ENCODE peak calls at places on chromosomes 7 and 10, in nine cellular contexts. One of them, this sample, is unnamed. For H3K9me3, the result is how much of the 10 kb centered on the place peaks cover.

GRCh38 chr7:88396295-88396947 is 89.7 kb upstream of the STEAP4 start:
- DNase-seq in Peyer's patch: no peak
- DNase-seq in testis: no peak
- DNase-seq in HCT116: no peak
- DNase-seq in adrenal gland: no peak
- DNase-seq in body of pancreas: no peak
- DNase-seq in uterus: no peak
- DNase-seq in IMR-90: no peak
- DNase-seq in tibial nerve: no peak
- DNase-seq in this sample: no peak

GRCh38 chr10:77284797-77285196 is 352.8 kb downstream of the KCNMA1 start:
- DNase-seq in Peyer's patch: no peak
- DNase-seq in tibial nerve: no peak
- DNase-seq in testis: no peak
- DNase-seq in uterus: no peak
- DNase-seq in HCT116: no peak
- DNase-seq in body of pancreas: no peak
- DNase-seq in IMR-90: no peak
- DNase-seq in adrenal gland: no peak
- DNase-seq in this sample: no peak

GRCh38 chr7:106504620-106505019 is 156.3 kb downstream of the CCDC71L start:
- DNase-seq in adrenal gland: no peak
- DNase-seq in testis: no peak
- DNase-seq in HCT116: no peak
- DNase-seq in tibial nerve: no peak
- DNase-seq in body of pancreas: no peak
- DNase-seq in Peyer's patch: no peak
- DNase-seq in uterus: no peak
- DNase-seq in IMR-90: peak
- DNase-seq in this sample: no peak

GRCh38 chr7:137243741-137244140 is 99.8 kb downstream of the PTN start:
- DNase-seq in Peyer's patch: no peak
- DNase-seq in IMR-90: no peak
- DNase-seq in tibial nerve: no peak
- DNase-seq in uterus: no peak
- DNase-seq in HCT116: no peak
- DNase-seq in testis: no peak
- DNase-seq in adrenal gland: no peak
- DNase-seq in body of pancreas: no peak
- DNase-seq in this sample: no peak

GRCh38 chr10:200405-200804 is 65.2 kb downstream of the ZMYND11 start:
- DNase-seq in Peyer's patch: no peak
- DNase-seq in adrenal gland: no peak
- DNase-seq in body of pancreas: no peak
- DNase-seq in testis: no peak
- DNase-seq in HCT116: no peak
- DNase-seq in uterus: no peak
- DNase-seq in IMR-90: peak
- DNase-seq in tibial nerve: no peak
- DNase-seq in this sample: no peak

GRCh38 chr10:77531441-77532001 is 106.1 kb downstream of the KCNMA1 start:
- DNase-seq in adrenal gland: peak
- DNase-seq in HCT116: peak
- DNase-seq in uterus: no peak
- DNase-seq in tibial nerve: peak
- DNase-seq in Peyer's patch: peak
- DNase-seq in IMR-90: peak
- DNase-seq in body of pancreas: no peak
- DNase-seq in testis: no peak
- DNase-seq in this sample: no peak

GRCh38 chr10:28880551-28880950 is 203.2 kb downstream of the BAMBI start:
- DNase-seq in body of pancreas: no peak
- DNase-seq in tibial nerve: no peak
- DNase-seq in adrenal gland: no peak
- DNase-seq in IMR-90: no peak
- DNase-seq in HCT116: no peak
- DNase-seq in testis: no peak
- DNase-seq in Peyer's patch: no peak
- DNase-seq in uterus: no peak
- DNase-seq in this sample: no peak

GRCh38 chr7:77461842-77462241 is 45.7 kb upstream of the GSAP start:
- DNase-seq in uterus: no peak
- DNase-seq in IMR-90: no peak
- DNase-seq in body of pancreas: no peak
- DNase-seq in Peyer's patch: no peak
- DNase-seq in testis: no peak
- DNase-seq in HCT116: no peak
- DNase-seq in adrenal gland: no peak
- DNase-seq in tibial nerve: no peak
- DNase-seq in this sample: no peak

GRCh38 chr7:75876126-75876881 is 2.5 kb upstream of the RHBDD2 start:
- DNase-seq in IMR-90: no peak
- DNase-seq in body of pancreas: no peak
- DNase-seq in tibial nerve: no peak
- DNase-seq in adrenal gland: no peak
- DNase-seq in Peyer's patch: no peak
- DNase-seq in uterus: no peak
- DNase-seq in HCT116: no peak
- DNase-seq in testis: no peak
- DNase-seq in this sample: no peak

GRCh38 chr7:71348751-71349415 is 216.9 kb downstream of the GALNT17 start:
- DNase-seq in adrenal gland: no peak
- DNase-seq in tibial nerve: no peak
- DNase-seq in Peyer's patch: no peak
- DNase-seq in HCT116: no peak
- DNase-seq in testis: no peak
- DNase-seq in body of pancreas: peak
- DNase-seq in IMR-90: no peak
- DNase-seq in uterus: no peak
- DNase-seq in this sample: no peak

GRCh38 chr7:128431221-128431620 is 21.4 kb upstream of the IMPDH1 start:
- DNase-seq in adrenal gland: no peak
- DNase-seq in uterus: no peak
- DNase-seq in tibial nerve: peak
- DNase-seq in IMR-90: no peak
- DNase-seq in testis: no peak
- DNase-seq in body of pancreas: no peak
- DNase-seq in Peyer's patch: no peak
- DNase-seq in HCT116: no peak
- DNase-seq in this sample: no peak

GRCh38 chr7:158120751-158121150 is 466.9 kb downstream of the PTPRN2 start:
- DNase-seq in adrenal gland: no peak
- DNase-seq in uterus: no peak
- DNase-seq in IMR-90: no peak
- DNase-seq in body of pancreas: no peak
- DNase-seq in HCT116: no peak
- DNase-seq in testis: peak
- DNase-seq in tibial nerve: no peak
- DNase-seq in Peyer's patch: peak
- DNase-seq in this sample: no peak

GRCh38 chr7:158120313-158120712 is 467.3 kb downstream of the PTPRN2 start:
- DNase-seq in body of pancreas: no peak
- DNase-seq in HCT116: no peak
- DNase-seq in testis: no peak
- DNase-seq in IMR-90: no peak
- DNase-seq in tibial nerve: no peak
- DNase-seq in adrenal gland: no peak
- DNase-seq in Peyer's patch: peak
- DNase-seq in uterus: no peak
- DNase-seq in this sample: no peak

GRCh38 chr7:158123214-158123613 is 464.4 kb downstream of the PTPRN2 start:
- DNase-seq in Peyer's patch: peak
- DNase-seq in tibial nerve: no peak
- DNase-seq in uterus: no peak
- DNase-seq in body of pancreas: no peak
- DNase-seq in testis: no peak
- DNase-seq in adrenal gland: no peak
- DNase-seq in HCT116: no peak
- DNase-seq in IMR-90: no peak
- DNase-seq in this sample: no peak

GRCh38 chr7:158123753-158124152 is 463.9 kb downstream of the PTPRN2 start:
- DNase-seq in Peyer's patch: peak
- DNase-seq in HCT116: no peak
- DNase-seq in adrenal gland: no peak
- DNase-seq in uterus: no peak
- DNase-seq in IMR-90: no peak
- DNase-seq in body of pancreas: no peak
- DNase-seq in testis: no peak
- DNase-seq in tibial nerve: no peak
- DNase-seq in this sample: no peak

GRCh38 chr7:158121441-158122045 is 466.1 kb downstream of the PTPRN2 start:
- DNase-seq in adrenal gland: no peak
- DNase-seq in Peyer's patch: peak
- DNase-seq in tibial nerve: no peak
- DNase-seq in uterus: no peak
- DNase-seq in body of pancreas: no peak
- DNase-seq in HCT116: no peak
- DNase-seq in testis: no peak
- DNase-seq in IMR-90: no peak
- DNase-seq in this sample: no peak
- H3K9me3 ChIP-seq in adrenal gland: under half
- H3K9me3 ChIP-seq in Peyer's patch: under half
- H3K9me3 ChIP-seq in tibial nerve: under half
- H3K9me3 ChIP-seq in uterus: under half
- H3K9me3 ChIP-seq in body of pancreas: under half
- H3K9me3 ChIP-seq in HCT116: under half
- H3K9me3 ChIP-seq in testis: under half
- H3K9me3 ChIP-seq in IMR-90: under half
- H3K9me3 ChIP-seq in this sample: under half

DNA sequence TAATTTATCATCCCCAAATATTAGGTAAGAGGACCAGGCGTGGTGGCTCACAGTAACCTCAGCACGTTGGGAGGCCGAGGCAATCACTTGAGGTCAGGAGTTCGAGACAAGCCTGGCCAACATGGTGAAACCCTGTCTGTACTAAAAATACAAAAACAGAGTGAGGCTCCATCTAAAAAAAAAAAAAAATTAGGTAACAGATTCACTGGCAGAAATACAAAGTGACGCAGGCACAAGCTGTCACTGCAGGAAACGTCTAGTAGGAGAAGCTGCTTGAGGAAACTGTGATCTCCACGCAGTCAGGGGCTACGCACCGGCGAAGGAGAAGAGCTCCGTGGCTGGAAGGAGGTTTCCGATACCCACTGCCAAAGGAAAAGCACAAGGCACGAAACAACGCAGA is 50.1 kb downstream of the AMZ1 start:
- DNase-seq in body of pancreas: no peak
- DNase-seq in HCT116: no peak
- DNase-seq in tibial nerve: peak
- DNase-seq in testis: peak
- DNase-seq in Peyer's patch: peak
- DNase-seq in adrenal gland: no peak
- DNase-seq in uterus: peak
- DNase-seq in IMR-90: no peak
- DNase-seq in this sample: no peak
- TF ChIP-seq POLR2A in body of pancreas: no peak
- TF ChIP-seq POLR2A in HCT116: no peak
- TF ChIP-seq POLR2A in tibial nerve: no peak
- TF ChIP-seq POLR2A in testis: no peak
- TF ChIP-seq POLR2A in Peyer's patch: no peak
- TF ChIP-seq POLR2A in adrenal gland: peak
- TF ChIP-seq POLR2A in uterus: no peak
- TF ChIP-seq POLR2A in IMR-90: no peak
- TF ChIP-seq POLR2A in this sample: no peak

GRCh38 chr7:63092951-63093350 is 905.7 kb upstream of the ZNF722 start:
- DNase-seq in uterus: no peak
- DNase-seq in tibial nerve: no peak
- DNase-seq in Peyer's patch: no peak
- DNase-seq in body of pancreas: no peak
- DNase-seq in IMR-90: no peak
- DNase-seq in adrenal gland: no peak
- DNase-seq in testis: no peak
- DNase-seq in HCT116: no peak
- DNase-seq in this sample: no peak

GRCh38 chr7:63093481-63093880 is 905.2 kb upstream of the ZNF722 start:
- DNase-seq in Peyer's patch: no peak
- DNase-seq in HCT116: no peak
- DNase-seq in adrenal gland: no peak
- DNase-seq in IMR-90: no peak
- DNase-seq in uterus: no peak
- DNase-seq in tibial nerve: no peak
- DNase-seq in body of pancreas: no peak
- DNase-seq in testis: peak
- DNase-seq in this sample: no peak

DNA sequence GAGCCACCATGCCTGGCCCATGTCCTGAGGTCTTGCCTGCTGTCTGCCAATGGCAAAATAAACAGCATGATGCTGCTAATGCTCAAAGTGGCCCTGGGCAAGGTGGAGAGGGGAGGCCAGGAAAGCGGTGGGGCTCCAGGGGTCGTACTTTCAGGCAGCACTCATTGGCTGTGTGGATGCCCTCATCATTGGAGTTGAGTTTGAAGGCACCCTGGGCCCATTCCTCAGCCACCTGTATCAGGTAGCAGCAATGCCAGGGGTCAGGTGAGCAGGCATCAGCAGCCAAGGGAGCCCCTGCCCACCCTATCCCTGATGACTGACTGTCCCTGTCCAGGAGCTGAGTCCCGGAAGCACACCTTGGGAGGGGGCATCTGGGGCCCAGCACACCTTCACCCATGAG is 902.5 kb upstream of the ZNF722 start:
- DNase-seq in Peyer's patch: no peak
- DNase-seq in body of pancreas: no peak
- DNase-seq in HCT116: no peak
- DNase-seq in testis: no peak
- DNase-seq in adrenal gland: no peak
- DNase-seq in IMR-90: no peak
- DNase-seq in uterus: no peak
- DNase-seq in tibial nerve: no peak
- DNase-seq in this sample: no peak
- H3K9me3 ChIP-seq in Peyer's patch: under half
- H3K9me3 ChIP-seq in body of pancreas: under half
- H3K9me3 ChIP-seq in HCT116: under half
- H3K9me3 ChIP-seq in testis: under half
- H3K9me3 ChIP-seq in adrenal gland: under half
- H3K9me3 ChIP-seq in IMR-90: under half
- H3K9me3 ChIP-seq in uterus: under half
- H3K9me3 ChIP-seq in tibial nerve: under half
- H3K9me3 ChIP-seq in this sample: half or more

DNA sequence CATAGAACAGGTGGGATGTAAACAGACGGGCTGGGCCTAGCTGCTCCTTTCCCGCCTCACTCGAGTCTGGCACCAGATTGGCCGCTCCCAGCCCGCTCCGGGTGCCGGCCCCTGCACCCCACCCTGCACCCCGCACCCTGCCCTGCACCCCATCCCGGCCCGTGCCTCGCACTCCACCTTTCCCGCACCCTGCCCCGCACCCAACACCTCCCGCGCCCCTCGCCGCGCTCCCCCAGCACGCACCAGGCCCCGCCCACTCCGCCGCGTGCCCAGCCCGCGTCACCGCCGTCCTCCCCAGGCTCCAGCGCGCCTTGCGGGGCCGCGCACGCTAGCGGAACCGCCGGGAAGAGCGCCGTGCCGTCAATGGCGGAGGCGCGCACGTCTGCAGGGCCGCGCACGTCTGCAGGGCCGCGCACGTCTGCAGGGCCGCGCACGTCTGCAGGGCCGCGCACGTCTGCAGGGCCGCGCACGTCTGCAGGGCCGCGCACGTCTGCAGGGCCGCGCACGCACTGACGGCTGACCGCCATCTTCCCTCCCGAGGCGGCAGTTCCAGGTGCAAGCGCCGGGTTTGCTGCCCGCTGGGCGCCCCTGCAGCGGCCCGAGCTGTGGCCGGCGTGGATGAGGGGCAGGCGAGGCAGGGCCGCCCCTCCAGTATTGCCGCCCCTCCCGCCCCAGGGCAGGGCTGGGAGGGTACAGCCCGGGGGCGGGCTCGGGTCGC is at the start of gene UBE3C:
- DNase-seq in body of pancreas: peak
- DNase-seq in IMR-90: peak
- DNase-seq in Peyer's patch: peak
- DNase-seq in testis: peak
- DNase-seq in adrenal gland: peak
- DNase-seq in uterus: peak
- DNase-seq in tibial nerve: peak
- DNase-seq in HCT116: peak
- DNase-seq in this sample: peak
- TF ChIP-seq POLR2A in body of pancreas: peak
- TF ChIP-seq POLR2A in IMR-90: peak
- TF ChIP-seq POLR2A in Peyer's patch: peak
- TF ChIP-seq POLR2A in testis: peak
- TF ChIP-seq POLR2A in adrenal gland: peak
- TF ChIP-seq POLR2A in uterus: peak
- TF ChIP-seq POLR2A in tibial nerve: peak
- TF ChIP-seq POLR2A in HCT116: peak
- TF ChIP-seq POLR2A in this sample: no peak

This sample was measured in breast epithelium.